ENCODE peak calls at places on chromosomes 5 and 9, in five cellular contexts. Y is mesendoderm; A is aorta; K is stimulated activated CD4-positive, alpha-beta T cell treated with anti-CD3 and anti-CD28 coated beads, Interleukin-1b, Interleukin-23, amount 100 ng/mL, for 4 hours; S is KG1. F is an unnamed sample.

GRCh38 chr9:7129391-7129790 is 371.6 kb downstream of the KDM4C start:
- DNase-seq in Y (peak; percentile 85), A (no peak), S (no peak), K (no peak), F (no peak)

GRCh38 chr5:3393122-3393963 is 202.3 kb upstream of the IRX1 start:
- DNase-seq in A (no peak), K (no peak), S (no peak), Y (no peak), F (no peak)

GRCh38 chr5:130077007-130077406 is 172.7 kb downstream of the CHSY3 start:
- DNase-seq in A (no peak), K (no peak), Y (peak; percentile 11), S (no peak), F (no peak)

GRCh38 chr9:83238871-83239624 is 176.1 kb upstream of the RASEF start:
- DNase-seq in Y (no peak), A (no peak), S (peak; percentile 20), K (no peak), F (no peak)

GRCh38 chr5:16690243-16690839 is 73.5 kb upstream of the RETREG1 start:
- DNase-seq in Y (peak; percentile 79), S (no peak), K (no peak), A (no peak), F (peak; percentile 60)

GRCh38 chr5:179328291-179328690 is 17.0 kb downstream of the ADAMTS2 start:
- DNase-seq in S (no peak), Y (no peak), K (no peak), A (peak; percentile 51), F (no peak)

GRCh38 chr5:115296130-115296997 is at the start of gene CCDC112:
- DNase-seq in A (peak; percentile 94), K (peak; percentile 84), S (peak; percentile 3), Y (peak; percentile 83), F (peak; percentile 77)

GRCh38 chr9:133855802-133856592 is 117.8 kb upstream of the SARDH start:
- DNase-seq in A (no peak), K (no peak), S (no peak), Y (no peak), F (no peak)

GRCh38 chr5:87266914-87267573 is 639 bp upstream of the RASA1 start:
- DNase-seq in A (no peak), K (no peak), Y (no peak), S (no peak), F (no peak)

GRCh38 chr5:33657804-33658435 is 217.2 kb downstream of the TARS1 start:
- DNase-seq in A (no peak), K (no peak), S (no peak), Y (peak; percentile 88), F (no peak)

GRCh38 chr5:115375922-115376321 is 79.5 kb upstream of the CCDC112 start:
- DNase-seq in A (no peak), S (no peak), K (no peak), Y (no peak), F (no peak)

GRCh38 chr9:95854386-95855015 is 21.0 kb upstream of the ERCC6L2 start:
- DNase-seq in A (no peak), Y (no peak), K (no peak), S (no peak), F (no peak)

GRCh38 chr5:135244620-135245021 is 154.4 kb downstream of the MACROH2A1 start:
- DNase-seq in Y (no peak), A (no peak), K (no peak), S (no peak), F (no peak)

GRCh38 chr5:34061993-34062392 is 19.0 kb upstream of the C1QTNF3 start:
- DNase-seq in K (no peak), A (no peak), S (no peak), Y (no peak), F (no peak)

GRCh38 chr5:62649476-62650113 is 71.0 kb downstream of the LRRC70 start:
- DNase-seq in A (no peak), Y (peak; percentile 77), S (no peak), K (no peak), F (no peak)